ENCODE peak calls at places on chromosome 1, in eight cellular contexts. M is B cell; U is MV-4-11; A is mucosa of gallbladder; O is activated naive CD8-positive, alpha-beta T cell treated with anti-CD3 and anti-CD28 coated beads, Interleukin-2, amount 50 U/mL, for 16 hours; L is smooth muscle cell of the brain vasculature; Y is endodermal cell; K is putamen. F is an unnamed sample.

GRCh38 chr1:114395863-114396262 is 115.1 kb downstream of the TRIM33 start:
- DNase-seq in M (no peak), U (no peak), A (no peak), O (no peak), L (no peak), Y (no peak), K (no peak), F (no peak)

GRCh38 chr1:200437556-200438203 is 27.8 kb upstream of the ZNF281 start:
- DNase-seq in M (no peak), U (no peak), A (no peak), O (no peak), L (no peak), Y (no peak), K (no peak), F (no peak)

GRCh38 chr1:153882296-153882912 is 40.4 kb downstream of the GATAD2B start:
- DNase-seq in M (no peak), U (no peak), A (no peak), O (no peak), L (no peak), Y (no peak), K (no peak), F (no peak)

GRCh38 chr1:89451011-89451410 is 73.6 kb upstream of the LRRC8B start:
- DNase-seq in M (no peak), U (no peak), A (no peak), O (no peak), L (no peak), Y (no peak), K (no peak), F (peak)

GRCh38 chr1:230109871-230110667 is 43.0 kb downstream of the GALNT2 start:
- DNase-seq in M (peak), U (peak), A (no peak), O (peak), L (no peak), Y (peak), K (no peak), F (peak)

GRCh38 chr1:118504867-118505266 is 319.8 kb upstream of the SPAG17 start:
- DNase-seq in M (no peak), U (no peak), A (no peak), O (no peak), L (no peak), Y (no peak), K (no peak), F (no peak)

GRCh38 chr1:241101622-241102021 is 255.4 kb downstream of the RGS7 start:
- DNase-seq in M (no peak), U (no peak), A (no peak), O (no peak), L (no peak), Y (no peak), K (no peak), F (no peak)

GRCh38 chr1:214584805-214585766 is 17.9 kb upstream of the CENPF start:
- DNase-seq in M (no peak), U (peak), A (no peak), O (no peak), L (no peak), Y (no peak), K (no peak), F (no peak)

GRCh38 chr1:227778401-227778947 is 37.0 kb upstream of the PRSS38 start:
- DNase-seq in M (no peak), U (no peak), A (no peak), O (no peak), L (no peak), Y (no peak), K (no peak), F (no peak)

GRCh38 chr1:23799570-23800395 is 771 bp downstream of the GALE start:
- DNase-seq in M (peak), U (peak), A (peak), O (no peak), L (no peak), Y (peak), K (no peak), F (peak)

GRCh38 chr1:33271666-33272505 is 15.6 kb downstream of the ZNF362 start:
- DNase-seq in M (no peak), U (no peak), A (no peak), O (no peak), L (no peak), Y (no peak), K (no peak), F (no peak)

GRCh38 chr1:208929575-208929974 is 653.9 kb upstream of the CAMK1G start:
- DNase-seq in M (no peak), U (no peak), A (no peak), O (no peak), L (no peak), Y (no peak), K (no peak), F (no peak)

GRCh38 chr1:188904201-188904600 is 1573.5 kb downstream of the BRINP3 start:
- DNase-seq in M (no peak), U (no peak), A (no peak), O (no peak), L (no peak), Y (peak), K (no peak), F (no peak)

GRCh38 chr1:36178479-36179219 is 22.7 kb downstream of the MAP7D1 start:
- DNase-seq in M (no peak), U (no peak), A (peak), O (no peak), L (no peak), Y (peak), K (no peak), F (no peak)

GRCh38 chr1:222618880-222619321 is 1.0 kb downstream of the MIA3 start:
- DNase-seq in M (no peak), U (no peak), A (no peak), O (no peak), L (no peak), Y (peak), K (peak), F (peak)

GRCh38 chr1:85357817-85358216 is 81.4 kb upstream of the BCL10 start:
- DNase-seq in M (no peak), U (no peak), A (no peak), O (no peak), L (no peak), Y (no peak), K (no peak), F (no peak)

GRCh38 chr1:68221971-68222355 is 10.4 kb downstream of the WLS start:
- DNase-seq in M (no peak), U (no peak), A (no peak), O (no peak), L (no peak), Y (no peak), K (no peak), F (no peak)

GRCh38 chr1:71080178-71080781 is 555 bp downstream of the ZRANB2 start:
- DNase-seq in M (peak), U (peak), A (no peak), O (peak), L (no peak), Y (no peak), K (no peak), F (peak)

GRCh38 chr1:220915954-220916353 is 36.7 kb downstream of the HLX start:
- DNase-seq in M (no peak), U (no peak), A (no peak), O (no peak), L (no peak), Y (no peak), K (no peak), F (no peak)

F was measured in activated CD8-positive, alpha-beta T cell treated with anti-CD3 and anti-CD28 coated beads for 36 hours.